ENCODE peak calls at places on chromosomes 11 and 22, in six cellular contexts. Z, E, C, K, O and G are unnamed samples.

GRCh38 chr11:92130432-92130831 is 94.2 kb upstream of the FAT3 start:
- DNase-seq in O (no peak), E (no peak), Z (no peak), K (no peak), C (no peak), G (peak; percentile 70)

GRCh38 chr11:128457874-128458273 is 129.5 kb downstream of the ETS1 start:
- DNase-seq in Z (no peak), O (no peak), C (no peak), K (no peak), E (no peak), G (no peak)

GRCh38 chr11:131370090-131370751 is at the start of gene NTM:
- DNase-seq in Z (peak; percentile 73), O (peak; percentile 23), K (peak; percentile 68), E (no peak), C (no peak), G (peak; percentile 17)

GRCh38 chr11:125566235-125566634 is 3.0 kb upstream of the EI24 start:
- DNase-seq in E (no peak), C (no peak), Z (no peak), O (no peak), K (no peak), G (no peak)

GRCh38 chr11:71247551-71248250 is 4.7 kb downstream of the SHANK2 start:
- DNase-seq in E (peak; percentile 49), Z (no peak), K (peak; percentile 73), O (peak; percentile 54), C (peak; percentile 74), G (no peak)

GRCh38 chr22:22591348-22592299 is 32.6 kb upstream of the PRAME start:
- DNase-seq in C (no peak), Z (no peak), E (no peak), K (no peak), O (no peak), G (no peak)

GRCh38 chr22:41410311-41410751 is 28.6 kb downstream of the TEF start:
- DNase-seq in C (no peak), K (peak; percentile 96), E (no peak), O (peak; percentile 56), Z (no peak), G (no peak)

GRCh38 chr11:123561046-123561781 is 93.2 kb downstream of the SCN3B start:
- DNase-seq in Z (no peak), K (peak; percentile 67), E (peak; percentile 73), O (no peak), C (peak; percentile 70), G (no peak)

GRCh38 chr11:68962527-68963250 is 18.1 kb downstream of the MRGPRD start:
- DNase-seq in C (peak; percentile 26), K (no peak), Z (no peak), E (peak; percentile 19), O (no peak), G (no peak)

DNA sequence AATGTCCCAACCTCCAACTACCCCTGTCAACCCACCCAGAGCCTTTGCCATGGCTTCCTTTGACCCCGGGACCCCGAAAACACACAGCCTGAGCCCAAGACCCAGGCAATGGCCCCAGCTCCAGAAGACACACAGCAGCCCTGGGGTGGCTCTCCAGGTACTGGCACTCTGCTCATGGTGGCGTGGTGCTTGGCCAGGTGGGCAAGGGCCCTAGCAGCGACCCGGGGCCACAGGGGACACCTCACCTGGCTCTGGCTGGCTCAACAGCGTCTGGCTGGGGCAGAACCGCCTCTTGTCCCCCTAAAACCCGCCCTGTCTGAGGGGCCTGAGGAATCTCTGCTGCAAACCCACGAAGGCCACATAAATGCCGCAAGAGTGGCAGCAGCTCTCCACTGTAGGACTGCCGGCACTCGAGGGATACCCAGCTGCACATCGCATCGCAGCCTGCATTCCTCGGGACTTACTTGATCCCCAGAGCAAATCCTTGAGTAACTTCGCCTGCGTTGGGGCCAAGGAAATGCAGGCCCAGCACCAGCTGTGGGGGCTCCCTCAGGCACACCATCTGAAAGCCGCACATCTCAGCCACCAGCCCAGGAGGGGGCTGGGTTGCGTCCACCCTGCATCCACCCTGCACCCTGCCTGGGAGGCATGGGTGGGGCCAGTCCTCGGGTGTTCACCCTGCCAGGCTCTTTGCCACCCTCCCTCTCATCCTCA is 23.1 kb upstream of the GNB1L start:
- DNase-seq in O (no peak), E (peak; percentile 44), Z (no peak), C (no peak), K (peak; percentile 1), G (no peak)
- H3K4me1 ChIP-seq in O (peaks cover 42% of the 10 kb centered on the region), E (no peaks in the 10 kb centered on the region), Z (peaks cover 27% of the 10 kb centered on the region), C (peaks cover 2% of the 10 kb centered on the region), K (peaks cover 31% of the 10 kb centered on the region), G (peaks cover 24% of the 10 kb centered on the region)

GRCh38 chr11:118046051-118046963 is 30.6 kb upstream of the TMPRSS4 start:
- DNase-seq in Z (no peak), E (no peak), K (no peak), O (no peak), C (no peak), G (no peak)

GRCh38 chr11:118045191-118045590 is 31.7 kb upstream of the TMPRSS4 start:
- DNase-seq in Z (no peak), C (no peak), O (no peak), K (no peak), E (no peak), G (peak; percentile 44)

GRCh38 chr11:118047749-118048148 is 29.1 kb upstream of the TMPRSS4 start:
- DNase-seq in O (no peak), E (no peak), Z (no peak), C (no peak), K (no peak), G (no peak)

GRCh38 chr11:118048472-118049370 is 28.2 kb upstream of the TMPRSS4 start:
- DNase-seq in C (no peak), E (no peak), K (no peak), Z (no peak), O (no peak), G (no peak)

DNA sequence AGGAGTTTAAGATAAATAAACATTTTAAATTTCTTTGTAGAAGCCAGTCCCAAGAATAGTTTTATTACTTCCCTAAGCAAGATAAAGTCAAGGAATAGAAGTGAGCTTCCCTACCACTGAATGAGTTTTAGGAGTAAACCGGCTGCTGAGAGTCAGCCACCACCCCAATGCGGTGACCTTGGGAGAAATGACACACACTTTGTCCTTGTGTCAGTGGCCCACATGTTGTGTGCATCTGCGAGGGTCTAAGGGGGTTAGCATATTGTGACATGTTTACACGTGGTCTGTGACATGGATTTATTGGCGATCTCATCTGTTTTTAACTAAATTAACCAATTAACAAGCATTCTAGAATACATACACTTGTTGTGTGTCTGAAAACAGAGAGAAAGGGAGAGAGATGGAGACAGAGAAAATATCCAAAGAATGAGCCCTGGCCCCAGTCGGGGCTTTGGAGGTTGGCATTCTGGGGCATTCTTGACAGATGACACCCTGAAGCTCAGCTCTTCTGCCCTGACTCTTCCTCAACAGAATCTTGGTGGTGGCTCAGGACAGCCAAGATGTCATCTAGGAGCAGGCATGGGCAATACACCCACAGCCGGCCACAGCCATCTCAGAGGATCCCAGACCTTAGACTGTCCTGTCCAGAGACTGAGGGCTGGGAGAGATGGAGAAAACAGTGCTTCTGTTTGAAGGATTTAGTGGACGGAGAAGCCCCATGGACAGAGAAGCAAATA is 29.7 kb upstream of the TMPRSS4 start:
- DNase-seq in O (no peak), Z (no peak), C (no peak), K (no peak), E (no peak), G (no peak)
- H3K27ac ChIP-seq in O (no peak overlapping the region), Z (no peak overlapping the region), C (no peak overlapping the region), K (no peak overlapping the region), E (no peak overlapping the region), G (no peak overlapping the region)

GRCh38 chr11:134675983-134676382 is 263.9 kb upstream of the B3GAT1 start:
- DNase-seq in E (no peak), K (no peak), C (no peak), O (no peak), Z (no peak), G (no peak)

GRCh38 chr11:134678152-134678551 is 266.1 kb upstream of the B3GAT1 start:
- DNase-seq in Z (no peak), K (no peak), E (no peak), C (no peak), O (no peak), G (no peak)

GRCh38 chr11:134676516-134677287 is 264.7 kb upstream of the B3GAT1 start:
- DNase-seq in O (peak; percentile 3), C (no peak), K (no peak), E (no peak), Z (no peak), G (no peak)

GRCh38 chr11:134678744-134679143 is 266.7 kb upstream of the B3GAT1 start:
- DNase-seq in K (no peak), C (no peak), Z (no peak), E (no peak), O (peak; percentile 3), G (no peak)

DNA sequence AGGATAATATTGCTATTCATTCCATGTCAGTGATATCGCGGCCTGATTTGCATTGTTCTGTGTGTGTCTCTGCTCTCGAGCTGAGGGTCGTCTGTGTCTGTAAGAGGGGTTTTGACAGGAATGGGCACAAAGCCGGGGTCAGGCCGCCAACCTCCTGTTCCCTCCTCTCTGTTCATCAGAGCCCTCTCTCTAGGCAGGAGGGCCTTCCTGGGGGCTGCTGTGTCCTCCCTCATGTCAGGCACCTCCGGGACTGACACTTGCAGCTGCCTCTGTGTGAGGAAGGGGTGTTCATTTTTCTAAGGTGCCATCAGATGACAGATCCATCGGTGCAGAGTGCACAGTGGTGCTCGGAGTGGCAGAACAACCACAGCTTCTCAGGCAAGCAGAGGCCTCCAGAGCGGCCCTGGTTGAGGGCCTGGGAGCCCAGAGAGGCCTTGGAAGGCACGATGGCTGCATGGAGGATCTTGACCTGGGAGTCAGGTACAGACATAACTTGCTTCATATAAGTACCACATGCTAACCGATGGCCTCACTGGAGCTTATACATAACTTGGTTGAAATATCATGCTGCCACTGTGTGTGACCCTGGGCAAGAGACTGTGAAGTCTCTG is 265.4 kb upstream of the B3GAT1 start:
- DNase-seq in K (no peak), Z (no peak), E (no peak), C (no peak), O (peak; percentile 1), G (no peak)
- TF ChIP-seq CTCF in K (no peak), Z (no peak), E (no peak), C (no peak), O (no peak), G (no peak)

GRCh38 chr11:62601364-62602140 is at the start of gene MTA2:
- DNase-seq in C (peak; percentile 99), E (peak; percentile 98), K (peak; percentile 99), Z (peak; percentile 98), O (peak; percentile 97), G (peak; percentile 91)

GRCh38 chr11:62599909-62600308 is 1.8 kb downstream of the MTA2 start:
- DNase-seq in Z (no peak), E (no peak), O (peak; percentile 61), C (no peak), K (no peak), G (peak; percentile 93)

GRCh38 chr11:62600367-62601113 is 1.1 kb downstream of the MTA2 start:
- DNase-seq in Z (no peak), O (no peak), K (no peak), E (no peak), C (no peak), G (no peak)

GRCh38 chr11:62601114-62601363 is 626 bp downstream of the MTA2 start:
- DNase-seq in Z (no peak), C (no peak), K (peak; percentile 65), O (no peak), E (peak; percentile 77), G (no peak)

DNA sequence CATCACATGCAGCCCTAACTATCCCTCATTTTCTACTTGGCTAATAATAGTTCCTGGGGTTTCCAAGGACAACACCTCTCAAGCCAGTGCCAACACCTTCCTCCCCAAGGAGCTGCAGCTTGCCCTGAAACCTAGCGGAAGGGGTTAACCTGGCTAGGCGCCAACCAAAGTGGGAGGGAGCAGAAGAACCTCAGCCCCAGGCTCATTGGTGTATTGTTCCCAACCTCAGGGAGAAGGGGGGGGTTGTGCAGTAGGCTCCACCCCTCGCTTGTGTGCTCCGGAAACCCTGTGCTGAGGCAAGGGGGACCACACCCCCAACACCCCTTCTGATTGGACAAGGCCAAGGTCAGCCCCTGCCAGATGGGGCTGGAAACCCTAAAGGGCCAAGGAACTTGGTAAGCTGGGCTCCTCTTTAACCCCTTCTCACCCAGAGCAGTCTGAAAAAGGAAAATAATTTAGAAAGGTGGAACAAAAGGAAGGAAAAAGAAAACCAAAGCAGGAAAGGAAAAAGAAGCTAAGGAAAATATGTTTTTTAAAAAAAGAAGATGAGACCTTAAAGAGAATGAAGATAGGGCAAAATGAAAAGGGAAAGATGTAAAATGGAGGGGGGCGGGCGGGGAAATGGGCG is 2.5 kb downstream of the MTA2 start:
- DNase-seq in O (peak; percentile 88), C (peak; percentile 98), Z (peak; percentile 96), E (peak; percentile 72), K (peak; percentile 85), G (peak; percentile 94)
- H3K4me1 ChIP-seq in O (peaks cover 9% of the 10 kb centered on the region), C (peaks cover 8% of the 10 kb centered on the region), Z (peaks cover 24% of the 10 kb centered on the region), E (peaks cover 14% of the 10 kb centered on the region), K (peaks cover 21% of the 10 kb centered on the region), G (peaks cover 6% of the 10 kb centered on the region)